ENCODE peak calls at places on chromosomes 11 and 22, in six cellular contexts. One of them, this sample, is unnamed.

GRCh38 chr11:81373986-81374385 is 1359.7 kb downstream of the FAM181B start:
- DNase-seq in OCI-LY7: no peak
- DNase-seq in heart right ventricle: no peak
- DNase-seq in dorsolateral prefrontal cortex: no peak
- DNase-seq in AG04450: no peak
- DNase-seq in thyroid gland: no peak
- DNase-seq in this sample: no peak

GRCh38 chr11:128523616-128524015 is 63.7 kb downstream of the ETS1 start:
- DNase-seq in OCI-LY7: no peak
- DNase-seq in thyroid gland: no peak
- DNase-seq in AG04450: no peak
- DNase-seq in heart right ventricle: no peak
- DNase-seq in dorsolateral prefrontal cortex: no peak
- DNase-seq in this sample: no peak

GRCh38 chr11:46450846-46451470 is 59.4 kb upstream of the CHRM4 start:
- DNase-seq in thyroid gland: no peak
- DNase-seq in OCI-LY7: no peak
- DNase-seq in AG04450: no peak
- DNase-seq in heart right ventricle: no peak
- DNase-seq in dorsolateral prefrontal cortex: no peak
- DNase-seq in this sample: no peak

GRCh38 chr11:69496202-69496557 is 14.7 kb downstream of the LINC01488 start:
- DNase-seq in OCI-LY7: no peak
- DNase-seq in heart right ventricle: no peak
- DNase-seq in dorsolateral prefrontal cortex: no peak
- DNase-seq in thyroid gland: no peak
- DNase-seq in AG04450: no peak
- DNase-seq in this sample: no peak

GRCh38 chr11:8813658-8814057 is 97.3 kb upstream of the AKIP1 start:
- DNase-seq in dorsolateral prefrontal cortex: peak; percentile 59
- DNase-seq in AG04450: peak; percentile 74
- DNase-seq in thyroid gland: peak; percentile 88
- DNase-seq in OCI-LY7: peak; percentile 70
- DNase-seq in heart right ventricle: peak; percentile 75
- DNase-seq in this sample: peak; percentile 11

GRCh38 chr11:124983674-124984511 is 29.9 kb downstream of the CCDC15 start:
- DNase-seq in heart right ventricle: no peak
- DNase-seq in AG04450: no peak
- DNase-seq in thyroid gland: no peak
- DNase-seq in OCI-LY7: no peak
- DNase-seq in dorsolateral prefrontal cortex: no peak
- DNase-seq in this sample: no peak

GRCh38 chr22:22709719-22710445 is 65.5 kb downstream of the GGTLC2 start:
- DNase-seq in AG04450: no peak
- DNase-seq in thyroid gland: no peak
- DNase-seq in dorsolateral prefrontal cortex: no peak
- DNase-seq in heart right ventricle: no peak
- DNase-seq in OCI-LY7: peak; percentile 45
- DNase-seq in this sample: no peak

GRCh38 chr22:27003301-27003700 is 345.9 kb downstream of the MIAT start:
- DNase-seq in dorsolateral prefrontal cortex: no peak
- DNase-seq in AG04450: no peak
- DNase-seq in heart right ventricle: no peak
- DNase-seq in OCI-LY7: no peak
- DNase-seq in thyroid gland: no peak
- DNase-seq in this sample: no peak

GRCh38 chr11:8368772-8369171 is 105.1 kb upstream of the LMO1 start:
- DNase-seq in dorsolateral prefrontal cortex: no peak
- DNase-seq in heart right ventricle: no peak
- DNase-seq in thyroid gland: no peak
- DNase-seq in AG04450: no peak
- DNase-seq in OCI-LY7: no peak
- DNase-seq in this sample: no peak

GRCh38 chr22:25334091-25334490 is 114.7 kb downstream of the CRYBB2 start:
- DNase-seq in AG04450: no peak
- DNase-seq in dorsolateral prefrontal cortex: peak; percentile 33
- DNase-seq in heart right ventricle: peak; percentile 78
- DNase-seq in OCI-LY7: peak; percentile 65
- DNase-seq in thyroid gland: peak; percentile 32
- DNase-seq in this sample: no peak

DNA sequence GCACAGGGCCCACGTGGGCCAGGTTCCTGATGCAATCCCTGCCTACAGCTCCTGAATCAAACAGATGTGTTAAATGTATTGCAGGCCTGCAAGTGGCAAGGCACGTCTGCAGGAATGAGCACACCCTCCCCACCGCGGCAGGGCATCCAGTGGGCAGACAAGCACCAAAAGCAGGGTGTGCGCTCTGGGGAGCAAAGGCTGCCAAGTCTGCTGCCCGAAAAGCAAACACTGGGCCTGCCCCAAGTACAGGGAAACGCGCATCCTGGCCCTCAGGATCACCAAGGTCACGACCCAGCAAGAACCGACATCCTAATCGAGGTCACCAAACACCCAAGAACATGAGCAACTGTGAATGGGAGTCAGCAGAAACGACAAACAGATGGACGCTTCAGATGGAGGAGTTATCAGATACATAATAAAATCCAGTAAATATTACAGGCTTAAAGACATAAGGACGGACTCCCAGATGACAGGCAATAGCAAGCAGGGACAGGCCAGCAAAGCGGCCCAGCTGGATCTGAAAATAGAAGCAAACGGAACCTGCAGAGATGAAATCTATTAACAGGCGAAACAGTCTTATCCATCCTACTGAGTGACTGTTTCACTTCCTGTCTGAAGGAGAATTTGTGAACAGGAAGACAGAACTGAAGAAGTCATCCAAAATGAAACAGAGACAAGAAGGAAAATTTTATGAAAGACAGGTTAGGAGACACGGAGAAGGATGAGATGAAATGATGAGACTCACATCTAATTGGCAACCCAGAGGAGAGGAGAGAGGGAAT is 26.7 kb downstream of the CARS1 start:
- DNase-seq in OCI-LY7: no peak
- DNase-seq in dorsolateral prefrontal cortex: no peak
- DNase-seq in thyroid gland: no peak
- DNase-seq in AG04450: no peak
- DNase-seq in heart right ventricle: no peak
- DNase-seq in this sample: no peak
- H3K4me3 ChIP-seq in OCI-LY7: no peak overlapping the region
- H3K4me3 ChIP-seq in dorsolateral prefrontal cortex: no peak overlapping the region
- H3K4me3 ChIP-seq in thyroid gland: no peak overlapping the region
- H3K4me3 ChIP-seq in AG04450: no peak overlapping the region
- H3K4me3 ChIP-seq in heart right ventricle: no peak overlapping the region
- H3K4me3 ChIP-seq in this sample: no peak overlapping the region

GRCh38 chr22:17724678-17725464 is 49.4 kb downstream of the BID start:
- DNase-seq in OCI-LY7: no peak
- DNase-seq in thyroid gland: no peak
- DNase-seq in AG04450: no peak
- DNase-seq in heart right ventricle: no peak
- DNase-seq in dorsolateral prefrontal cortex: no peak
- DNase-seq in this sample: no peak
- H3K27ac ChIP-seq in OCI-LY7: no peak overlapping the region
- H3K27ac ChIP-seq in thyroid gland: no peak overlapping the region
- H3K27ac ChIP-seq in AG04450: no peak overlapping the region
- H3K27ac ChIP-seq in heart right ventricle: peak overlapping the region; percentile 73
- H3K27ac ChIP-seq in dorsolateral prefrontal cortex: peak overlapping the region; percentile 43
- H3K27ac ChIP-seq in this sample: no peak overlapping the region

GRCh38 chr11:94974178-94974577 is 669 bp downstream of the KDM4D start:
- DNase-seq in heart right ventricle: no peak
- DNase-seq in OCI-LY7: no peak
- DNase-seq in thyroid gland: no peak
- DNase-seq in dorsolateral prefrontal cortex: no peak
- DNase-seq in AG04450: no peak
- DNase-seq in this sample: no peak
- H3K4me3 ChIP-seq in heart right ventricle: peak overlapping the region; percentile 84
- H3K4me3 ChIP-seq in OCI-LY7: peak overlapping the region; percentile 94
- H3K4me3 ChIP-seq in thyroid gland: peak overlapping the region; percentile 73
- H3K4me3 ChIP-seq in dorsolateral prefrontal cortex: peak overlapping the region; percentile 89
- H3K4me3 ChIP-seq in AG04450: peak overlapping the region; percentile 97
- H3K4me3 ChIP-seq in this sample: peak overlapping the region; percentile 92

DNA sequence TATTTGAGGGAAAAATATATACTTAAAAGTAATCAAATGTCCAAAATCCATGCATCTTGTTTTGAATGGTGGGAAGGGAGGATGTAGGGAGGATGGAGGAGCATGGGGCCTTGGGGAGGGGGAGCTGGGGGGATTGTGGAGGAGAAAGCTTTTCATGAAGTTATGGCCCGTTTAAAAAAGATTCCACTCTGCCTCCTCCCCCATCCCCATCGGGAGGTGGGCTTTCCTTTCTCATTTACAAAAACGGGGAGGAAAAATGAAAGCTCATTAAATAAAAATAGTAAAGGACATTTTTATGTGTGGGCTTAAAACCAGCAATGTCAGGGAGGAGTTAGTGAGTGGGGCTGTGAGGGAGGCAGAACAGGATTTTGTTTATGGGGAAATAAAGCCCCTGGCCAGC is 83.1 kb downstream of the ZBTB16 start:
- DNase-seq in OCI-LY7: no peak
- DNase-seq in thyroid gland: no peak
- DNase-seq in dorsolateral prefrontal cortex: no peak
- DNase-seq in AG04450: no peak
- DNase-seq in heart right ventricle: no peak
- DNase-seq in this sample: no peak
- H3K27ac ChIP-seq in OCI-LY7: no peak overlapping the region
- H3K27ac ChIP-seq in thyroid gland: peak overlapping the region; percentile 40
- H3K27ac ChIP-seq in dorsolateral prefrontal cortex: peak overlapping the region; percentile 92
- H3K27ac ChIP-seq in AG04450: no peak overlapping the region
- H3K27ac ChIP-seq in heart right ventricle: no peak overlapping the region
- H3K27ac ChIP-seq in this sample: no peak overlapping the region

DNA sequence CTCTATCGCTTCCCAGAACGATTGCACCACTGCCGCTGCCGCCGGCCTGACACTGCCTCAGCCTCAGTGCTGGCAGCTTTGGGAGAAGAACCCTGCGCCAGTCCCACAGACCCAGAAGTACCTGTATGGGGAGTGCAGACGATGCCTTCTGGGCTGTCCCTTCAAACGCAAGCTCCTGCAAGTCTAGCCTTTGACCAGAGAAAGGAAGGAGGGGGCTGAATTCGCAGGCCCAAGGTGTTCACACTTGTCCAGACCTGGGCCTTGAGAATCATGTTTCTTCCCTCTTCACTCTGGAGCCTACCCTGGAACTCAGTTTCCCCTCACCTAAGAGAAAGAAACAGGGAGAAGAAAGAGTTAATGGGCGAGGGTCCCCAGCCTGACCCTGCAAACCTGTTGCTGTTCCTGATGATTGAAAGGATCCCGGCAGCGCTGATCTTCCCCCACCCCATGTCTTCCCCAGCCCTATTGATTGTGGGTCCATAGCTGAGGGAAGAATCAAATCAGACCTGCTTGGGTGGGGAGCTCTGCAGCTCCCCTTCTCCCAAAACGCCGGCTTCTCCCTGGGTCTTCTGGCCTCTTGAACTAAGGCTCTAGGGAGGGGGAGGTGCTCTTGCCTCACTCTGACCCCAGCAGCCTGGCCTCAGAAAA is 786 bp upstream of the MCAM start:
- DNase-seq in dorsolateral prefrontal cortex: no peak
- DNase-seq in heart right ventricle: no peak
- DNase-seq in thyroid gland: no peak
- DNase-seq in OCI-LY7: no peak
- DNase-seq in AG04450: no peak
- DNase-seq in this sample: no peak
- H3K4me3 ChIP-seq in dorsolateral prefrontal cortex: no peak overlapping the region
- H3K4me3 ChIP-seq in heart right ventricle: peak overlapping the region; percentile 84
- H3K4me3 ChIP-seq in thyroid gland: no peak overlapping the region
- H3K4me3 ChIP-seq in OCI-LY7: no peak overlapping the region
- H3K4me3 ChIP-seq in AG04450: peak overlapping the region; percentile 43
- H3K4me3 ChIP-seq in this sample: no peak overlapping the region

DNA sequence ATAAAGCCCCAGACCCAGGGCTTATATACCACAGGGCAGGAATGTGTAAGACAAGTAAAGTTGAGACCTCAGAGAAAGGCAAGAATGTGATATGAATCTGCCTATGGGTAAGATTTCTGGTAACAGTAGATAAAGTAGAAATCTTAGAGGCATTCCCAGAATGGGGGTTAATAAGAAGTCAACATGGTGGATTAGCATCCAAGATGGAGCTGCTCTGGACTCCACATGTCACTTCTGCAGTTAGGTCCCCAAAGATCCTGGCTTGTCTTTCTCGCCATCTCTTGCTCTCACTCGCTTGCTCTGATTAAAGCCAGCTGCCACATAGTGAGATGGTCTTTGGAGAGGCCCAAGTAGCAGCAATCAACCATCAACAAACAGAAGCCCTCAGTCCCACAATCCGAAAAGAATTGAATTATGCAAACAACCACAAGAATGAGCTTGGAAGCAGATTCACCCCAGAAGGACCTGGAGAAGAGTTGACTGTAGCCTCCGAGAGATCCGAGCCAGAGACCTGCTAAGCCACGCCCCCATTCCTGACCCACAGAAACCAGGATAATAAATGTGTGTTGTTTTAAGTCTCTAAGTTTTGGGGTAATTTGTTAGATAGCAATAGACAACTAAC is 5.4 kb upstream of the C11orf86 start:
- DNase-seq in AG04450: peak; percentile 66
- DNase-seq in OCI-LY7: no peak
- DNase-seq in heart right ventricle: no peak
- DNase-seq in thyroid gland: no peak
- DNase-seq in dorsolateral prefrontal cortex: no peak
- DNase-seq in this sample: no peak
- H3K27ac ChIP-seq in AG04450: peak overlapping the region; percentile 98
- H3K27ac ChIP-seq in OCI-LY7: no peak overlapping the region
- H3K27ac ChIP-seq in heart right ventricle: no peak overlapping the region
- H3K27ac ChIP-seq in thyroid gland: no peak overlapping the region
- H3K27ac ChIP-seq in dorsolateral prefrontal cortex: no peak overlapping the region
- H3K27ac ChIP-seq in this sample: no peak overlapping the region

GRCh38 chr11:120399312-120399711 is 63.1 kb downstream of the ARHGEF12 start:
- DNase-seq in dorsolateral prefrontal cortex: no peak
- DNase-seq in OCI-LY7: no peak
- DNase-seq in heart right ventricle: no peak
- DNase-seq in thyroid gland: no peak
- DNase-seq in AG04450: no peak
- DNase-seq in this sample: no peak

GRCh38 chr11:120403966-120404365 is 67.8 kb downstream of the ARHGEF12 start:
- DNase-seq in thyroid gland: no peak
- DNase-seq in dorsolateral prefrontal cortex: no peak
- DNase-seq in OCI-LY7: no peak
- DNase-seq in heart right ventricle: no peak
- DNase-seq in AG04450: no peak
- DNase-seq in this sample: no peak

GRCh38 chr11:120401506-120401905 is 65.3 kb downstream of the ARHGEF12 start:
- DNase-seq in AG04450: no peak
- DNase-seq in thyroid gland: no peak
- DNase-seq in heart right ventricle: no peak
- DNase-seq in OCI-LY7: no peak
- DNase-seq in dorsolateral prefrontal cortex: no peak
- DNase-seq in this sample: no peak

GRCh38 chr11:120398184-120398583 is 62.0 kb downstream of the ARHGEF12 start:
- DNase-seq in OCI-LY7: no peak
- DNase-seq in AG04450: no peak
- DNase-seq in thyroid gland: no peak
- DNase-seq in dorsolateral prefrontal cortex: no peak
- DNase-seq in heart right ventricle: no peak
- DNase-seq in this sample: no peak

GRCh38 chr11:120400564-120401364 is 64.6 kb downstream of the ARHGEF12 start:
- DNase-seq in OCI-LY7: no peak
- DNase-seq in heart right ventricle: no peak
- DNase-seq in thyroid gland: no peak
- DNase-seq in AG04450: peak; percentile 94
- DNase-seq in dorsolateral prefrontal cortex: no peak
- DNase-seq in this sample: no peak
- H3K4me3 ChIP-seq in OCI-LY7: no peak overlapping the region
- H3K4me3 ChIP-seq in heart right ventricle: no peak overlapping the region
- H3K4me3 ChIP-seq in thyroid gland: no peak overlapping the region
- H3K4me3 ChIP-seq in AG04450: peak overlapping the region; percentile 47
- H3K4me3 ChIP-seq in dorsolateral prefrontal cortex: no peak overlapping the region
- H3K4me3 ChIP-seq in this sample: no peak overlapping the region

GRCh38 chr11:17401841-17402240 is 13.4 kb upstream of the KCNJ11 start:
- DNase-seq in heart right ventricle: no peak
- DNase-seq in thyroid gland: no peak
- DNase-seq in AG04450: no peak
- DNase-seq in OCI-LY7: no peak
- DNase-seq in dorsolateral prefrontal cortex: no peak
- DNase-seq in this sample: no peak
- H3K27ac ChIP-seq in heart right ventricle: no peak overlapping the region
- H3K27ac ChIP-seq in thyroid gland: peak overlapping the region; percentile 98
- H3K27ac ChIP-seq in AG04450: no peak overlapping the region
- H3K27ac ChIP-seq in OCI-LY7: no peak overlapping the region
- H3K27ac ChIP-seq in dorsolateral prefrontal cortex: no peak overlapping the region
- H3K27ac ChIP-seq in this sample: no peak overlapping the region

This sample was measured in CD4-positive, CD25-positive, alpha-beta regulatory T cell.